ENCODE peak calls at places on chromosomes 3 and 15, in ten cellular contexts. S is uterus, N is transverse colon, E is heart left ventricle, O is endothelial cell of umbilical vein, J is vagina, V is breast epithelium, T is A549, G is prostate gland, D is stomach. R is an unnamed sample. For H3K4me1, the result is how much of the 10 kb centered on the place peaks cover.

GRCh38 chr15:91223902-91224301 is 123.8 kb downstream of the SV2B start:
- DNase-seq in O (no peak), V (no peak), G (no peak), N (no peak), T (no peak), E (no peak), D (no peak), S (no peak), J (no peak), R (no peak)

GRCh38 chr15:32688151-32688639 is 29.6 kb upstream of the GREM1 start:
- DNase-seq in O (no peak), E (no peak), J (no peak), S (no peak), V (no peak), D (peak), N (no peak), G (no peak), T (peak), R (no peak)

GRCh38 chr3:190086191-190086590 is 34.5 kb downstream of the P3H2 start:
- DNase-seq in N (no peak), O (no peak), G (no peak), E (no peak), V (no peak), D (no peak), T (no peak), J (no peak), S (no peak), R (no peak)

GRCh38 chr3:175335229-175335628 is 476.1 kb downstream of the NAALADL2 start:
- DNase-seq in G (no peak), N (no peak), O (no peak), E (no peak), J (no peak), V (no peak), S (no peak), T (no peak), D (no peak), R (no peak)

GRCh38 chr3:66957357-66957756 is 40.8 kb upstream of the KBTBD8 start:
- DNase-seq in D (no peak), J (no peak), E (no peak), V (no peak), G (no peak), N (peak), O (no peak), T (no peak), S (no peak), R (no peak)

GRCh38 chr3:11853450-11853849 is 6.8 kb upstream of the TAMM41 start:
- DNase-seq in J (no peak), G (no peak), T (no peak), V (no peak), O (no peak), S (no peak), D (no peak), N (no peak), E (no peak), R (no peak)

GRCh38 chr3:73621388-73621787 is 3.4 kb downstream of the PDZRN3 start:
- DNase-seq in J (no peak), G (peak), E (peak), O (no peak), S (peak), T (no peak), D (no peak), N (no peak), V (no peak), R (no peak)

GRCh38 chr3:40576431-40576830 is 51.7 kb downstream of the ZNF621 start:
- DNase-seq in E (no peak), S (no peak), N (no peak), J (no peak), T (no peak), G (no peak), O (no peak), D (no peak), V (no peak), R (no peak)

GRCh38 chr15:87764461-87765236 is 491.9 kb downstream of the NTRK3 start:
- DNase-seq in N (no peak), J (no peak), T (peak), O (no peak), S (no peak), D (no peak), E (no peak), G (no peak), V (no peak), R (no peak)

GRCh38 chr3:127044996-127045395 is 62.1 kb downstream of the PLXNA1 start:
- DNase-seq in O (no peak), J (no peak), D (peak), G (no peak), S (no peak), V (peak), N (no peak), T (peak), E (no peak), R (peak)

GRCh38 chr3:52986049-52986448 is 59.8 kb downstream of the SFMBT1 start:
- DNase-seq in G (no peak), J (no peak), E (no peak), T (no peak), S (no peak), D (no peak), N (no peak), V (no peak), O (no peak), R (no peak)

GRCh38 chr3:128080323-128080898 is 28.2 kb downstream of the SEC61A1 start:
- DNase-seq in D (no peak), V (no peak), E (no peak), G (no peak), J (no peak), O (no peak), S (no peak), N (no peak), T (peak), R (no peak)

GRCh38 chr3:177358085-177358967 is 161.0 kb upstream of the TBL1XR1 start:
- DNase-seq in G (no peak), E (peak), V (peak), N (peak), D (peak), J (no peak), O (peak), S (peak), T (peak), R (peak)

GRCh38 chr15:31082771-31083393 is 18.6 kb downstream of the TRPM1 start:
- DNase-seq in E (no peak), G (peak), N (no peak), D (peak), O (no peak), J (no peak), S (no peak), T (no peak), V (no peak), R (no peak)

GRCh38 chr3:13258280-13258679 is 161.8 kb downstream of the NUP210 start:
- DNase-seq in E (no peak), N (no peak), V (no peak), D (no peak), G (no peak), S (no peak), O (no peak), J (no peak), T (no peak), R (no peak)

GRCh38 chr15:57611938-57612337 is 20.2 kb downstream of the MYZAP start:
- DNase-seq in D (peak), T (peak), G (peak), J (no peak), N (peak), S (peak), V (peak), O (peak), E (no peak), R (peak)

GRCh38 chr15:57611119-57611518 is 19.4 kb downstream of the MYZAP start:
- DNase-seq in S (no peak), G (no peak), D (peak), V (no peak), N (no peak), T (no peak), J (no peak), E (no peak), O (no peak), R (no peak)

GRCh38 chr15:57607570-57608000 is 15.9 kb downstream of the MYZAP start:
- DNase-seq in N (peak), T (peak), J (no peak), V (no peak), O (peak), E (peak), D (peak), S (no peak), G (no peak), R (no peak)

GRCh38 chr15:57606816-57607215 is 15.1 kb downstream of the MYZAP start:
- DNase-seq in E (no peak), J (no peak), T (no peak), D (no peak), G (no peak), O (no peak), S (no peak), V (no peak), N (no peak), R (no peak)

GRCh38 chr15:57610130-57610529 is 18.4 kb downstream of the MYZAP start:
- DNase-seq in S (peak), D (peak), J (no peak), O (peak), E (peak), T (peak), N (peak), V (peak), G (peak), R (peak)
- H3K4me1 ChIP-seq in S (under half), D (under half), J (half or more), O (under half), E (under half), T (half or more), N (under half), V (under half), G (under half), R (under half)

GRCh38 chr3:99659032-99659431 is 20.6 kb downstream of the COL8A1 start:
- DNase-seq in O (peak), D (no peak), V (no peak), G (no peak), S (peak), E (peak), T (peak), N (no peak), J (no peak), R (no peak)
- TF ChIP-seq POLR2A in O (peak), D (no peak), V (no peak), G (no peak), S (no peak), E (no peak), T (no peak), N (no peak), J (no peak), R (no peak)

GRCh38 chr3:46715507-46716175 is 2.0 kb downstream of the PRSS50 start:
- DNase-seq in D (peak), E (no peak), S (no peak), N (no peak), V (no peak), J (peak), T (no peak), G (no peak), O (no peak), R (no peak)
- TF ChIP-seq CTCF in D (no peak), E (no peak), S (no peak), N (no peak), V (no peak), J (no peak), T (no peak), G (no peak), O (no peak), R (no peak)

GRCh38 chr15:40558952-40559742 is 5.7 kb downstream of the CCDC32 start:
- DNase-seq in N (no peak), G (no peak), J (no peak), D (no peak), T (no peak), E (no peak), O (no peak), S (no peak), V (no peak), R (no peak)
- H3K4me1 ChIP-seq in N (under half), G (under half), J (under half), D (under half), T (under half), E (under half), O (under half), S (under half), V (under half), R (under half)

DNA sequence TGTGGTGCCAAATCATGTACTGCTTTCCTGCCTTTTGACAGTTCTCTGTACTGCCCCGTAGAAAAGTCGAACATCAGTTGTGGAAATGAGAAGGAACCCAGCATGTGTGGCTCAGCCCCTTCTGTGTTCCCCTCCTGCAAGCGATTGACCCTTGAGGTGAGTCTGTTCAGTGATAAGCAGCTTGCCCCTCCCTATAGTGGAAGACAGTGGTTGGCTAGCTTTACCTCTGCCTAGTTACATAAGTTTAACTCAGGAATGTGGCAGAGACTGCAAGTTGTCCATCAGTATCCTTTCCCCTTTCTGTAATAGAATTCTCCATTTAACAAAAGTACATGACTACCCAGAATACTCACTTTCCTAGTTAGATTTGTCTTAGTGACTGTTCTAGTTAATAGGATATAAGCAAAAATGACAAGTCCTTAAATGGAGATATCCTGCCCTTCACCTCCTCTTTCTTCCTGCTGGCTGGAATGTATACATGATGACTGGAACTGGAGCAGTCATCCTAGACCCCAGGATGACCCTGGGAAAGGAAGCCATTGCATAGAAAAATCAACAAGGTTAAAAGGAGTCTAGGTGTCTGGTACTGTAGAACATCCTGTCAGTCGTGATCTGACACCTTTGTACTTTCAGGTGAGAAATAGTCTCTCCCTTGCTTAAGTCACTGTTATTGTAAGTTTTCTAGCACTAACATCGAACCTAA is 10.6 kb downstream of the SETMAR start:
- DNase-seq in G (no peak), O (peak), T (peak), S (no peak), J (no peak), V (no peak), D (no peak), E (no peak), N (no peak), R (no peak)
- TF ChIP-seq POLR2A in G (no peak), O (no peak), T (no peak), S (no peak), J (no peak), V (no peak), D (no peak), E (no peak), N (no peak), R (no peak)

DNA sequence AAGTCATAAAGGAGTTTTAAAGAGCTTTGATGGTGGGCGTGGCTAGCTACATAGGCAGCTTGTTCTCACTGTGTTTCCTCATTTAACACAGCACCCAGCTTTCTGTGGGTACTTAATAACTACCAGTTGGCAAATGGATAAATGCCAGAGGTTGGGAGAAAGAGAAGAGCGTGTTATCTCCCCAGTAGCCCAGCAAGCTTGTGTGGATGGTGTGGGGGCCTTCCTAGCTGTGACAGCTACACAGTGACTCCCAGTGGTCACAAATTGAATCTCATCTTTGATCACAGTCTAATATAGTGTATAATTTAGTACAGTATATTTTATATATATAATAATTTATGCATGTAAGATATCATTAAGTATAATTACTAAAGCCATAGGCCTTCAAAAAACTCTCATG is 984.1 kb downstream of the EPHA3 start:
- DNase-seq in O (no peak), E (peak), J (no peak), T (peak), G (peak), V (no peak), N (peak), S (no peak), D (no peak), R (peak)
- TF ChIP-seq CTCF in O (no peak), E (peak), J (peak), T (peak), G (peak), V (peak), N (peak), S (no peak), D (no peak), R (peak)

DNA sequence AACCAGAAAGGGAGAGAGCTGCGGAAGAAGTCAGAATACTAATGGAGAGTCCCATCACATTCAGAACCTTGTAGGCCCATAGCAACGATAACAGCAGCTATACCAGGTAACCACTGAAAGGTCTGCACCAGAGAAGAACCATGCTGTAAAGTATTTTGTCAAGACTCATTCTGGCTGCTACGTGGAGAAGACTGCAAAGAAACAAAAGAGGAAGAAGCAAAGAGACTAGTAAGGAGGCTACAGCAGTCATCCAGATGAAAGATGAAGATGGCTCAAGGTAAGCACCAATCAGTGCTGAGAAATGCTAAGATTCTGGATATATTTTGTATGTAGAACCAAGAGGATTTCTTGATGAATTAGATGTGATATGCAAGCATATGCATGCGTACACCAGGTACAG is 39.6 kb downstream of the ACAP2 start:
- DNase-seq in J (no peak), O (no peak), G (no peak), T (no peak), E (no peak), V (no peak), D (no peak), S (no peak), N (no peak), R (no peak)
- H3K4me1 ChIP-seq in J (under half), O (under half), G (under half), T (under half), E (under half), V (under half), D (under half), S (under half), N (under half), R (under half)

GRCh38 chr15:50146661-50147060 is 27.6 kb upstream of the ATP8B4 start:
- DNase-seq in O (no peak), N (no peak), S (no peak), J (no peak), T (no peak), G (no peak), V (no peak), D (no peak), E (no peak), R (no peak)
- TF ChIP-seq POLR2A in O (no peak), N (no peak), S (no peak), J (no peak), T (no peak), G (no peak), V (no peak), D (no peak), E (no peak), R (no peak)

DNA sequence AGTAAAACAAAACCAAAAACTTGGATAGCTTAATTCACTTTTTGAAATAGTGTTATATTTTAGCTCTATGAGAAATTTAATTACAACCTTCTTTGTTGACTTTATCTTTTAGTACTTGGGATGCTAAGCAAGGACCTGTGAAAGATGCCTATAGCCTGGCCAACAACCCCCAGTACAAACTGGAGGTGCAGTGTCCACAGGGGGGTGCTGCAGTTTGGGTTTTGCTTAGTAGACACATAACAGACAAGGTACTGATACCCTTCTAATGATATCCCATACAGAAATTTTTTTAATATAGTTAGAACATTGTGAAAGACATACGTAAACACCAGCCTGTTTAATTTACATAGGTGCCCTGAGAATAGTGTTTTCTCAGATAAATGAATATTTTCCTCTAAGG is 35.3 kb downstream of the CAPN7 start:
- DNase-seq in G (no peak), T (peak), N (no peak), O (peak), S (peak), E (no peak), D (no peak), V (no peak), J (no peak), R (peak)
- TF ChIP-seq CTCF in G (peak), T (peak), N (no peak), O (peak), S (peak), E (peak), D (no peak), V (no peak), J (peak), R (no peak)